ENCODE peak calls at places on chromosomes 11 and 22, in five cellular contexts. One of them, this sample, is unnamed. For H3K27me3, the result is how much of the 10 kb centered on the place peaks cover.

GRCh38 chr11:1568451-1568911 is 3.6 kb downstream of the DUSP8 start:
- DNase-seq in H1: no peak
- DNase-seq in neuronal stem cell: no peak
- DNase-seq in mesenchymal stem cell: no peak
- DNase-seq in IMR-90: no peak
- DNase-seq in this sample: peak

GRCh38 chr22:18091916-18092526 is 14.2 kb downstream of the PEX26 start:
- DNase-seq in mesenchymal stem cell: no peak
- DNase-seq in H1: no peak
- DNase-seq in neuronal stem cell: no peak
- DNase-seq in IMR-90: peak
- DNase-seq in this sample: no peak

GRCh38 chr11:4607111-4607510 is 920 bp downstream of the TRIM68 start:
- DNase-seq in H1: no peak
- DNase-seq in mesenchymal stem cell: peak
- DNase-seq in neuronal stem cell: no peak
- DNase-seq in IMR-90: peak
- DNase-seq in this sample: no peak

GRCh38 chr11:66639066-66639813 is 737 bp downstream of the RBM4 start:
- DNase-seq in neuronal stem cell: no peak
- DNase-seq in mesenchymal stem cell: peak
- DNase-seq in H1: no peak
- DNase-seq in IMR-90: peak
- DNase-seq in this sample: no peak

GRCh38 chr11:122101625-122102291 is 14.3 kb downstream of the BLID start:
- DNase-seq in mesenchymal stem cell: peak
- DNase-seq in H1: peak
- DNase-seq in neuronal stem cell: peak
- DNase-seq in IMR-90: peak
- DNase-seq in this sample: peak

GRCh38 chr11:60084866-60085265 is 3.6 kb upstream of the MS4A2 start:
- DNase-seq in neuronal stem cell: no peak
- DNase-seq in mesenchymal stem cell: no peak
- DNase-seq in IMR-90: no peak
- DNase-seq in H1: no peak
- DNase-seq in this sample: no peak

GRCh38 chr11:108788565-108789199 is 123.8 kb downstream of the DDX10 start:
- DNase-seq in H1: no peak
- DNase-seq in IMR-90: peak
- DNase-seq in mesenchymal stem cell: peak
- DNase-seq in neuronal stem cell: peak
- DNase-seq in this sample: peak

GRCh38 chr11:102921587-102922220 is 33.8 kb downstream of the MMP13 start:
- DNase-seq in H1: no peak
- DNase-seq in mesenchymal stem cell: no peak
- DNase-seq in IMR-90: no peak
- DNase-seq in neuronal stem cell: no peak
- DNase-seq in this sample: no peak

GRCh38 chr11:6420677-6421076 is 1.8 kb upstream of the APBB1 start:
- DNase-seq in IMR-90: no peak
- DNase-seq in mesenchymal stem cell: no peak
- DNase-seq in neuronal stem cell: no peak
- DNase-seq in H1: no peak
- DNase-seq in this sample: no peak

GRCh38 chr22:23800297-23801237 is 13.8 kb downstream of the SMARCB1 start:
- DNase-seq in IMR-90: no peak
- DNase-seq in mesenchymal stem cell: no peak
- DNase-seq in neuronal stem cell: no peak
- DNase-seq in H1: no peak
- DNase-seq in this sample: no peak

GRCh38 chr11:18791175-18792065 is at the start of gene PTPN5:
- DNase-seq in mesenchymal stem cell: no peak
- DNase-seq in H1: no peak
- DNase-seq in neuronal stem cell: peak
- DNase-seq in IMR-90: no peak
- DNase-seq in this sample: peak

GRCh38 chr22:42656578-42656977 is 7.4 kb upstream of the CYB5R3 start:
- DNase-seq in IMR-90: no peak
- DNase-seq in mesenchymal stem cell: no peak
- DNase-seq in H1: no peak
- DNase-seq in neuronal stem cell: no peak
- DNase-seq in this sample: no peak

GRCh38 chr22:46393791-46394333 is 58.3 kb downstream of the TRMU start:
- DNase-seq in H1: no peak
- DNase-seq in neuronal stem cell: no peak
- DNase-seq in IMR-90: no peak
- DNase-seq in mesenchymal stem cell: no peak
- DNase-seq in this sample: no peak

GRCh38 chr11:1181858-1182535 is 24.2 kb downstream of the MUC5AC start:
- DNase-seq in neuronal stem cell: no peak
- DNase-seq in H1: no peak
- DNase-seq in mesenchymal stem cell: no peak
- DNase-seq in IMR-90: no peak
- DNase-seq in this sample: no peak

GRCh38 chr11:61336171-61336935 is 3.3 kb downstream of the TKFC start:
- DNase-seq in mesenchymal stem cell: peak
- DNase-seq in neuronal stem cell: peak
- DNase-seq in H1: peak
- DNase-seq in IMR-90: peak
- DNase-seq in this sample: peak

GRCh38 chr11:7578276-7578955 is 64.6 kb downstream of the PPFIBP2 start:
- DNase-seq in mesenchymal stem cell: no peak
- DNase-seq in IMR-90: no peak
- DNase-seq in H1: no peak
- DNase-seq in neuronal stem cell: no peak
- DNase-seq in this sample: no peak
- H3K14ac ChIP-seq in mesenchymal stem cell: no peak
- H3K14ac ChIP-seq in IMR-90: peak
- H3K14ac ChIP-seq in H1: no peak
- H3K14ac ChIP-seq in neuronal stem cell: no peak
- H3K14ac ChIP-seq in this sample: no peak

GRCh38 chr22:19757985-19758895 is 2.3 kb upstream of the TBX1 start:
- DNase-seq in mesenchymal stem cell: no peak
- DNase-seq in neuronal stem cell: no peak
- DNase-seq in H1: no peak
- DNase-seq in IMR-90: no peak
- DNase-seq in this sample: peak
- H3K27me3 ChIP-seq in mesenchymal stem cell: half or more
- H3K27me3 ChIP-seq in neuronal stem cell: half or more
- H3K27me3 ChIP-seq in H1: half or more
- H3K27me3 ChIP-seq in IMR-90: half or more
- H3K27me3 ChIP-seq in this sample: half or more

DNA sequence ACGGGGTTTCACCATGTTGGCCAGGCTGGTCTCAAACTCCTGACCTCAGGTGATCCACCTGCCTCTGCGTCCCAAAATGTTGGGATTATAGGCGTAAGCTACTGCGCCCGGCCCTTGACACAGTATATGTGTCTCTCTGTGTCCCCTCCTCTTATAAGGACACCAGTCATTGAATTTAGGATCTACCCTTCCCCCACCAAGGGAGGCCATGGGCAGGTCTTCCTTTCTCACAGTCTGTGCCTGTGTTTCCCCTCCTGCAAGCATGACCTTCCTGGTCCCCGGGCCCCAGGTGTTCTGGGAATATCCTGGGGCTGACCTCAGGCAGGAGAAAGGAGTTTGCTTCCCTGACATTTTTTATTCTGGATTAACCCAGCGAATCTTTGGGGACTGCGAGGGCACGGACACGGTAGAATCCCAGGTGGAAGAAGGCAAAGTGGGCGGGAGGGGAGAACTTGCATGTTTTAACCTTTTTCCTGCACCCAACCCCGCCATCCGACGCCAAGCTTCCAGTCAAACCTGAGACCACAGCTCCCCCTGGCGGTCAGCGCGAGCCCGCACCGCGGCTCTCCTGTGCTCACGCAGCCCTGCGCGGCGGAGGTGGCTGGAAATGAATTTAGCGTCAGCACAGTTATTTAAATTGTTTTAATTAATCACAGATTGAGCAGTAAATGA is 42.1 kb upstream of the ISX start:
- DNase-seq in neuronal stem cell: peak
- DNase-seq in IMR-90: no peak
- DNase-seq in mesenchymal stem cell: peak
- DNase-seq in H1: peak
- DNase-seq in this sample: peak
- H3K14ac ChIP-seq in neuronal stem cell: no peak
- H3K14ac ChIP-seq in IMR-90: no peak
- H3K14ac ChIP-seq in mesenchymal stem cell: no peak
- H3K14ac ChIP-seq in H1: no peak
- H3K14ac ChIP-seq in this sample: no peak

GRCh38 chr11:57223601-57224000 is 13.4 kb downstream of the APLNR start:
- DNase-seq in mesenchymal stem cell: no peak
- DNase-seq in neuronal stem cell: no peak
- DNase-seq in IMR-90: peak
- DNase-seq in H1: no peak
- DNase-seq in this sample: no peak
- H3K27me3 ChIP-seq in mesenchymal stem cell: under half
- H3K27me3 ChIP-seq in neuronal stem cell: under half
- H3K27me3 ChIP-seq in IMR-90: under half
- H3K27me3 ChIP-seq in H1: under half
- H3K27me3 ChIP-seq in this sample: under half

GRCh38 chr11:46898396-46899095 is 19.8 kb downstream of the LRP4 start:
- DNase-seq in mesenchymal stem cell: no peak
- DNase-seq in neuronal stem cell: no peak
- DNase-seq in IMR-90: no peak
- DNase-seq in H1: no peak
- DNase-seq in this sample: no peak

GRCh38 chr11:46901156-46901555 is 17.2 kb downstream of the LRP4 start:
- DNase-seq in IMR-90: no peak
- DNase-seq in neuronal stem cell: no peak
- DNase-seq in mesenchymal stem cell: no peak
- DNase-seq in H1: no peak
- DNase-seq in this sample: no peak

GRCh38 chr11:46896719-46897406 is 21.5 kb downstream of the LRP4 start:
- DNase-seq in mesenchymal stem cell: peak
- DNase-seq in IMR-90: peak
- DNase-seq in H1: no peak
- DNase-seq in neuronal stem cell: no peak
- DNase-seq in this sample: no peak

GRCh38 chr11:46900091-46900746 is 18.1 kb downstream of the LRP4 start:
- DNase-seq in IMR-90: no peak
- DNase-seq in mesenchymal stem cell: no peak
- DNase-seq in neuronal stem cell: no peak
- DNase-seq in H1: no peak
- DNase-seq in this sample: no peak

GRCh38 chr11:46899501-46900025 is 18.8 kb downstream of the LRP4 start:
- DNase-seq in H1: no peak
- DNase-seq in IMR-90: no peak
- DNase-seq in mesenchymal stem cell: no peak
- DNase-seq in neuronal stem cell: no peak
- DNase-seq in this sample: no peak
- H3K14ac ChIP-seq in H1: no peak
- H3K14ac ChIP-seq in IMR-90: no peak
- H3K14ac ChIP-seq in mesenchymal stem cell: no peak
- H3K14ac ChIP-seq in neuronal stem cell: no peak
- H3K14ac ChIP-seq in this sample: no peak

GRCh38 chr11:129366737-129367597 is 8.7 kb upstream of the BARX2 start:
- DNase-seq in neuronal stem cell: no peak
- DNase-seq in H1: no peak
- DNase-seq in IMR-90: no peak
- DNase-seq in mesenchymal stem cell: no peak
- DNase-seq in this sample: no peak

GRCh38 chr11:129359748-129360147 is 15.9 kb upstream of the BARX2 start:
- DNase-seq in H1: no peak
- DNase-seq in IMR-90: no peak
- DNase-seq in mesenchymal stem cell: no peak
- DNase-seq in neuronal stem cell: no peak
- DNase-seq in this sample: no peak

GRCh38 chr11:129368889-129369672 is 6.6 kb upstream of the BARX2 start:
- DNase-seq in mesenchymal stem cell: no peak
- DNase-seq in H1: no peak
- DNase-seq in IMR-90: no peak
- DNase-seq in neuronal stem cell: no peak
- DNase-seq in this sample: no peak

GRCh38 chr11:129365816-129366215 is 9.8 kb upstream of the BARX2 start:
- DNase-seq in H1: no peak
- DNase-seq in IMR-90: no peak
- DNase-seq in neuronal stem cell: no peak
- DNase-seq in mesenchymal stem cell: no peak
- DNase-seq in this sample: no peak

DNA sequence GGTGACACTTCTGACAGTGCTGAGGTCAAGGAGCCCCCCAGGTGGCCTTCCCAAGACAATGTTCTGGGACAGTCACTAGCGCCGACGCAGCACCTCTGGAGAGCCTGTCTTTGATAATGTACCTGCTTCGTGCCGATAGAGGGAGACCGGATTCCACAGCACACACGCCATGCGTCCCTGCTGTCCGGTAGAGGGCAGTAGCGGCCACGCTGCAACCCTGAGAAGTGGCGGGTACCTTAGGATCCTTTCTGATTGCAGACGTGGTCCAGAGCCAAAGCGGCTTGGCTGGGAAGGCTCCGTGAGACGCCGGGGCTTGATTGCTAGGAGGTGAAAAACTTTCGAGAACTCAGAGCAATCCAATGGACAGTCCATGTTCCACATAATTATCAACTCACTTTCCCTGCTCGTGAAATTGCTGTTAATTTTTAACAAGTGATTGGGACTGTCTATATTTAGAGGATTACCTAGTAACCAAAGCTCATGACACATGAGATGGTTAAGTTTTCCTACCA is 11.4 kb upstream of the BARX2 start:
- DNase-seq in neuronal stem cell: peak
- DNase-seq in H1: peak
- DNase-seq in mesenchymal stem cell: peak
- DNase-seq in IMR-90: peak
- DNase-seq in this sample: peak
- H3K27me3 ChIP-seq in neuronal stem cell: under half
- H3K27me3 ChIP-seq in H1: under half
- H3K27me3 ChIP-seq in mesenchymal stem cell: under half
- H3K27me3 ChIP-seq in IMR-90: under half
- H3K27me3 ChIP-seq in this sample: under half

GRCh38 chr11:83809274-83809673 is 523.1 kb upstream of the CCDC90B start:
- DNase-seq in IMR-90: no peak
- DNase-seq in H1: no peak
- DNase-seq in mesenchymal stem cell: no peak
- DNase-seq in neuronal stem cell: no peak
- DNase-seq in this sample: no peak
- H3K14ac ChIP-seq in IMR-90: no peak
- H3K14ac ChIP-seq in H1: no peak
- H3K14ac ChIP-seq in mesenchymal stem cell: no peak
- H3K14ac ChIP-seq in neuronal stem cell: no peak
- H3K14ac ChIP-seq in this sample: no peak